ENCODE peak calls at places on chromosomes 7 and 10, in ten cellular contexts. M is heart left ventricle; Q is tibial artery; O is Peyer's patch; T is stomach; F is upper lobe of right lung; E is CD8-positive, alpha-beta memory T cell; J is transverse colon; D is brain microvascular endothelial cell; P is OCI-LY7. U is an unnamed sample.

GRCh38 chr10:110353244-110354119 is 48.8 kb upstream of the SMNDC1 start:
- DNase-seq in M (no peak), Q (no peak), O (peak), T (no peak), F (no peak), E (no peak), J (peak), D (peak), P (peak), U (peak)

GRCh38 chr7:128137096-128137655 is 103.9 kb upstream of the LEP start:
- DNase-seq in M (no peak), Q (no peak), O (no peak), T (no peak), F (no peak), E (no peak), J (no peak), D (no peak), P (no peak), U (peak)

GRCh38 chr7:94741179-94741578 is 85.2 kb upstream of the SGCE start:
- DNase-seq in M (no peak), Q (no peak), O (no peak), T (no peak), F (no peak), E (no peak), J (no peak), D (no peak), P (no peak), U (no peak)

GRCh38 chr10:102461187-102462054 is 10.1 kb upstream of the C10orf95 start:
- DNase-seq in M (peak), Q (peak), O (peak), T (peak), F (peak), E (peak), J (peak), D (peak), P (peak), U (peak)

GRCh38 chr7:42972703-42973500 is 40.7 kb downstream of the MRPL32 start:
- DNase-seq in M (peak), Q (peak), O (peak), T (peak), F (no peak), E (no peak), J (peak), D (peak), P (peak), U (peak)

GRCh38 chr10:110885932-110886674 is 14.4 kb downstream of the PDCD4 start:
- DNase-seq in M (no peak), Q (no peak), O (no peak), T (no peak), F (no peak), E (no peak), J (no peak), D (no peak), P (no peak), U (peak)

GRCh38 chr7:49483142-49483541 is 290.3 kb upstream of the VWC2 start:
- DNase-seq in M (no peak), Q (no peak), O (no peak), T (no peak), F (no peak), E (no peak), J (peak), D (no peak), P (peak), U (peak)

GRCh38 chr10:60521974-60522405 is 132.3 kb upstream of the ANK3 start:
- DNase-seq in M (peak), Q (no peak), O (no peak), T (no peak), F (no peak), E (no peak), J (no peak), D (peak), P (no peak), U (peak)

GRCh38 chr7:34365011-34365410 is 293.0 kb upstream of the NPSR1 start:
- DNase-seq in M (no peak), Q (no peak), O (no peak), T (no peak), F (no peak), E (no peak), J (no peak), D (no peak), P (no peak), U (no peak)

GRCh38 chr10:122500726-122501125 is 39.4 kb downstream of the HTRA1 start:
- DNase-seq in M (no peak), Q (no peak), O (no peak), T (no peak), F (no peak), E (no peak), J (no peak), D (no peak), P (no peak), U (no peak)

GRCh38 chr10:122498521-122498920 is 37.2 kb downstream of the HTRA1 start:
- DNase-seq in M (peak), Q (peak), O (no peak), T (no peak), F (peak), E (no peak), J (no peak), D (no peak), P (no peak), U (no peak)

GRCh38 chr10:122499491-122499941 is 38.2 kb downstream of the HTRA1 start:
- DNase-seq in M (no peak), Q (peak), O (no peak), T (no peak), F (no peak), E (no peak), J (peak), D (no peak), P (no peak), U (no peak)

GRCh38 chr10:122500194-122500593 is 38.8 kb downstream of the HTRA1 start:
- DNase-seq in M (no peak), Q (no peak), O (no peak), T (no peak), F (no peak), E (no peak), J (no peak), D (no peak), P (no peak), U (no peak)

GRCh38 chr10:122499012-122499411 is 37.7 kb downstream of the HTRA1 start:
- DNase-seq in M (no peak), Q (no peak), O (no peak), T (no peak), F (no peak), E (no peak), J (no peak), D (no peak), P (no peak), U (no peak)
- H3K27ac ChIP-seq in M (peak), Q (peak), O (peak), T (peak), F (peak), E (no peak), J (peak), D (no peak), P (no peak), U (no peak)

DNA sequence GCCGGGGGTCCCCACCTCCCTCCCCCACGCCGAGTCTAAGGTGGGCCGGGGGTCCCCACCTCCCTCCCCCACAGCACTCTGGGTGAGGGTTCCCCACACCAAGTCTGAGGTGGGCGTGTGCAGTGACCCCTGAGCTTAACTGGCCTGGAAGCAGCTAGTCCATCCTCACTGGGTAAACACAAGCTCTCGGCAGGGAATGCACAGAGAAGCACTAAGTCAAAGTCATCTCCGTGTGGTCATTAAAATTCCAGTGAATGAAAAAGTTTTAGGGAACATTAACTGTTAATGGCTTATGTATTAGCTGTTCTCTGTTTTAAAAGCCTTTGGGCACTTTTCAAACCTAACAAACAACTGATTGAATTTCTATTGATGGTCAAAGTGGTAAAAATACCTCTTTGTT is 43.7 kb upstream of the PRKAR1B start:
- DNase-seq in M (no peak), Q (no peak), O (no peak), T (no peak), F (no peak), E (no peak), J (no peak), D (no peak), P (no peak), U (no peak)
- H3K27ac ChIP-seq in M (peak), Q (peak), O (peak), T (peak), F (peak), E (no peak), J (peak), D (no peak), P (no peak), U (no peak)

DNA sequence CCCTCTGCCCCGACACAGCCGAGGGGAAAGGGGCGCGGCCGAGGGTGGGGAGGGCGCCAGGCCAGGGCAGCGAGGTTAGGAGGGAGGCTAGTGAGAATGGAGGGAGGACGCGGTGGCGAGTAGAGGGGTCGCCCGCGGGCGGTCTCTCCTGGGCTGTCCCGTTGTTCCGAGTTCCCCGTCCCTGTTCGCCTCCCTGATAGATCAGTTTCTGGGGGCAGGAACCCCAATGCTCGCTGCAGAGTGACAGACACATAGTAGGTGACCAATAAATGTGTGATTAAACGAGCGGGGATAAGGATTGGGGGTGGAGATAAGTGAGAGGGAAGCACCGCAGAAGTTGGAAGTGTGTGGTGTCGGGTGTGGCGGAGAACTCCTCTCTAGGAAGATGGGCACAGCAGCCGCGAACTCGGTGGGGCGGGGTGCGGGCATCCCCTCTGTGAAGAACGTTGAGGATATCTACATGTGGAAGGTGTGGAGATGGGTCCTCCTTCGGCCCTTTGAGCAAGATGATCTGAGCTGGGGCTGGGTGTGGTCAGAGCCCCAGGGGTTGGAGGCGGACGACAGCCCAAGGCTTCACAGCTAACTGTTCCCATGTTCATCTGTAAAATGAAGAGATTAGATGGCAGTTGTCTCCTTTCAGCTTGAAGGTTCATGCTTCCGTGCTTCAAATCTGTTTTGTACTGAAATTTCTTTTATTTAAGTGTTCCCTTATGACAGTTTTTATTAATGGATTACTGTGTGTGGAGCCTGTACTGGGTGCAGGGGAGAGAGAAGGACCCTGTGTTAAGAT is 655 bp downstream of the ZNF775 start:
- DNase-seq in M (no peak), Q (no peak), O (peak), T (no peak), F (no peak), E (no peak), J (no peak), D (no peak), P (no peak), U (peak)
- H3K27ac ChIP-seq in M (peak), Q (peak), O (peak), T (peak), F (peak), E (peak), J (peak), D (no peak), P (peak), U (no peak)

GRCh38 chr10:36026081-36026480 is 384.0 kb upstream of the FZD8 start:
- DNase-seq in M (no peak), Q (no peak), O (no peak), T (no peak), F (no peak), E (no peak), J (no peak), D (no peak), P (no peak), U (peak)

GRCh38 chr10:36026656-36027390 is 384.7 kb upstream of the FZD8 start:
- DNase-seq in M (no peak), Q (no peak), O (no peak), T (no peak), F (no peak), E (no peak), J (no peak), D (no peak), P (no peak), U (no peak)

GRCh38 chr10:36019749-36020148 is 377.7 kb upstream of the FZD8 start:
- DNase-seq in M (no peak), Q (no peak), O (no peak), T (no peak), F (no peak), E (no peak), J (no peak), D (no peak), P (no peak), U (no peak)

GRCh38 chr10:36021096-36021495 is 379.0 kb upstream of the FZD8 start:
- DNase-seq in M (no peak), Q (no peak), O (no peak), T (no peak), F (no peak), E (no peak), J (no peak), D (no peak), P (no peak), U (no peak)

DNA sequence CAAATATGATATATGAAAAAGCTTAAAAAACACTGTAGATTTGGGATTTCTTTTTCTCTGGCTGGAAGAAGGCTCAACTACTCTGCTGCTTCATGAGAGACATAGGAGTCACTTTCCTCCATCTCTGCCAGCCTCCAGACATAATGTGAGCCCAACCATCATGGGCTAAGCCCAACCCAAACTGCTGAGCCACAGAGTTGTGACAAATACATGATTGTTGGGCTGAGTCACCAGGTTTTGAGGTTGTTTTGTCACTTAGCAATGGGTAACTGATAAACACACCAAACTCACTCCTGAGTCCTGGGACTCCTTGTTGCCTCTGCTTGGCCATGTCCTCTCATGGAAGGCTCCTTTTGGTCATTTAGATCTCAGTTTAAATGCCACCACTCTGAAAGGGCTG is 381.8 kb upstream of the FZD8 start:
- DNase-seq in M (no peak), Q (no peak), O (no peak), T (no peak), F (no peak), E (no peak), J (no peak), D (peak), P (no peak), U (peak)
- H3K27ac ChIP-seq in M (no peak), Q (no peak), O (no peak), T (no peak), F (no peak), E (no peak), J (no peak), D (no peak), P (no peak), U (peak)

GRCh38 chr10:130989670-130990247 is 321.8 kb downstream of the TCERG1L start:
- DNase-seq in M (no peak), Q (no peak), O (no peak), T (no peak), F (peak), E (no peak), J (no peak), D (no peak), P (no peak), U (no peak)
- H3K27ac ChIP-seq in M (no peak), Q (no peak), O (no peak), T (no peak), F (no peak), E (no peak), J (no peak), D (no peak), P (no peak), U (no peak)

GRCh38 chr10:121576139-121576538 is 22.1 kb downstream of the FGFR2 start:
- DNase-seq in M (no peak), Q (no peak), O (no peak), T (no peak), F (no peak), E (no peak), J (no peak), D (no peak), P (no peak), U (no peak)

GRCh38 chr10:121573541-121573941 is 24.7 kb downstream of the FGFR2 start:
- DNase-seq in M (no peak), Q (no peak), O (no peak), T (no peak), F (no peak), E (no peak), J (no peak), D (no peak), P (no peak), U (no peak)

GRCh38 chr10:121577568-121577967 is 20.7 kb downstream of the FGFR2 start:
- DNase-seq in M (no peak), Q (no peak), O (no peak), T (no peak), F (no peak), E (no peak), J (no peak), D (no peak), P (no peak), U (no peak)

GRCh38 chr10:121572857-121573540 is 25.2 kb downstream of the FGFR2 start:
- DNase-seq in M (no peak), Q (no peak), O (no peak), T (no peak), F (no peak), E (no peak), J (peak), D (no peak), P (no peak), U (no peak)

GRCh38 chr10:121574519-121575170 is 23.6 kb downstream of the FGFR2 start:
- DNase-seq in M (no peak), Q (no peak), O (no peak), T (no peak), F (no peak), E (no peak), J (no peak), D (no peak), P (no peak), U (no peak)
- H3K27ac ChIP-seq in M (no peak), Q (no peak), O (no peak), T (no peak), F (peak), E (no peak), J (peak), D (no peak), P (no peak), U (no peak)